ENCODE peak calls at places on chromosome 22, in nine cellular contexts. J is SJSA1; D is CD4-positive, alpha-beta T cell; K is H9; Y is A549; W is adipocyte; O is neural progenitor cell; Q is fibroblast of lung; L is HCT116. I is an unnamed sample.

GRCh38 chr22:21646608-21647590 is 4.8 kb downstream of the SDF2L1 start:
- DNase-seq in K (peak; percentile 77), L (peak; percentile 66), J (peak; percentile 58), O (peak; percentile 89), D (peak; percentile 70), Q (peak; percentile 84), Y (peak; percentile 77), W (peak; percentile 93), I (no peak)

GRCh38 chr22:22074634-22075381 is 92.2 kb upstream of the TOP3B start:
- DNase-seq in K (no peak), O (no peak), W (peak; percentile 15), Y (peak; percentile 55), Q (peak; percentile 6), J (no peak), D (no peak), L (no peak), I (no peak)

GRCh38 chr22:37545703-37546435 is 14.4 kb upstream of the CDC42EP1 start:
- DNase-seq in W (peak; percentile 98), O (peak; percentile 89), D (no peak), L (no peak), K (peak; percentile 94), Q (peak; percentile 94), Y (peak; percentile 87), J (peak; percentile 93), I (peak; percentile 95)

GRCh38 chr22:36899498-36899897 is 13.9 kb upstream of the CSF2RB start:
- DNase-seq in J (no peak), Y (no peak), Q (no peak), W (no peak), L (no peak), O (no peak), K (no peak), D (no peak), I (no peak)

GRCh38 chr22:27244328-27244727 is 557.2 kb downstream of the MN1 start:
- DNase-seq in O (no peak), D (no peak), W (no peak), J (no peak), Y (peak; percentile 56), Q (no peak), K (no peak), L (no peak), I (no peak)

GRCh38 chr22:17087176-17088131 is 2.7 kb downstream of the IL17RA start:
- DNase-seq in O (no peak), D (no peak), W (peak; percentile 48), Q (peak; percentile 81), K (no peak), L (no peak), Y (no peak), J (peak; percentile 66), I (peak; percentile 10)

GRCh38 chr22:27308513-27308912 is 493.0 kb downstream of the MN1 start:
- DNase-seq in Q (no peak), O (no peak), D (no peak), J (no peak), W (no peak), K (no peak), Y (no peak), L (no peak), I (no peak)

GRCh38 chr22:35475545-35475944 is 65.1 kb upstream of the RASD2 start:
- DNase-seq in J (no peak), K (no peak), L (no peak), Y (no peak), D (no peak), Q (no peak), W (no peak), O (no peak), I (no peak)

GRCh38 chr22:40534379-40535188 is 101.9 kb downstream of the MRTFA start:
- DNase-seq in Q (peak; percentile 67), J (peak; percentile 72), W (peak; percentile 68), K (peak; percentile 51), D (no peak), L (no peak), O (no peak), Y (no peak), I (no peak)

GRCh38 chr22:48268771-48269552 is 1506.5 kb downstream of the TBC1D22A start:
- DNase-seq in Q (no peak), J (peak; percentile 41), W (no peak), Y (peak; percentile 39), O (no peak), D (no peak), K (no peak), L (no peak), I (no peak)
- H3K9me3 ChIP-seq in Q (no peaks in the 10 kb centered on the region), J (no peaks in the 10 kb centered on the region), W (no peaks in the 10 kb centered on the region), Y (no peaks in the 10 kb centered on the region), O (no peaks in the 10 kb centered on the region), D (no peaks in the 10 kb centered on the region), K (no peaks in the 10 kb centered on the region), L (no peaks in the 10 kb centered on the region), I (no peaks in the 10 kb centered on the region)

GRCh38 chr22:47228767-47229166 is 466.3 kb downstream of the TBC1D22A start:
- DNase-seq in K (no peak), Y (no peak), W (no peak), J (no peak), O (no peak), L (no peak), D (no peak), Q (no peak), I (no peak)
- H3K9me3 ChIP-seq in K (peaks cover 65% of the 10 kb centered on the region), Y (no peaks in the 10 kb centered on the region), W (peaks cover 12% of the 10 kb centered on the region), J (no peaks in the 10 kb centered on the region), O (peaks cover 20% of the 10 kb centered on the region), L (peaks cover 6% of the 10 kb centered on the region), D (no peaks in the 10 kb centered on the region), Q (no peaks in the 10 kb centered on the region), I (no peaks in the 10 kb centered on the region)

GRCh38 chr22:47591709-47592108 is 829.3 kb downstream of the TBC1D22A start:
- DNase-seq in D (no peak), L (no peak), O (no peak), J (no peak), Y (no peak), W (no peak), K (no peak), Q (no peak), I (no peak)

GRCh38 chr22:47592791-47593190 is 830.3 kb downstream of the TBC1D22A start:
- DNase-seq in D (no peak), L (no peak), Q (no peak), J (no peak), Y (no peak), W (no peak), O (no peak), K (no peak), I (no peak)

GRCh38 chr22:47595122-47595521 is 832.7 kb downstream of the TBC1D22A start:
- DNase-seq in W (no peak), Y (no peak), Q (no peak), K (no peak), J (no peak), D (no peak), O (no peak), L (no peak), I (no peak)

GRCh38 chr22:47593291-47593690 is 830.8 kb downstream of the TBC1D22A start:
- DNase-seq in K (no peak), O (no peak), J (no peak), D (no peak), L (no peak), Q (no peak), W (no peak), Y (no peak), I (no peak)

DNA sequence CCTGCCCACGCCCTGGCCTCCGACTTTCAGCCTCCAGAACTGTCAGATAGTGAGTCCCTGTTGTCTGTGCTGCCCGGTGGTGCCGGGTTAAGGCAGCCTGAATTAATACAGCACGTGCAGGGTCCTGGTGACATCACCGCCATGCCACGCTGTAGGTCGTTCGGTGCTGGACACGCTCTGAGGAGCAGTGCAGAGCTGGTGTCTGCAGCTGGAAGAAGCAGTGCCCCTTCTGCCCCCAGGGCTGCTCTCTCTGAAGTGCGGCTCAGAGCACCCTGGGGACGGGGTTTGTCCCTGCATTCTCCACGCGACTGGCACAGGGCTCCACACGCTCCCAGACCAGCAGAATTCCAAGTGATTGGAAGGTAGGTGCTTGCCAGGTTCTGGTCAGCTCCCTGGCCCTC is 831.5 kb downstream of the TBC1D22A start:
- DNase-seq in W (no peak), Y (no peak), J (no peak), D (no peak), O (no peak), Q (no peak), L (no peak), K (no peak), I (no peak)
- H3K9me3 ChIP-seq in W (no peaks in the 10 kb centered on the region), Y (no peaks in the 10 kb centered on the region), J (no peaks in the 10 kb centered on the region), D (no peaks in the 10 kb centered on the region), O (peaks cover 4% of the 10 kb centered on the region), Q (no peaks in the 10 kb centered on the region), L (no peaks in the 10 kb centered on the region), K (peaks cover 63% of the 10 kb centered on the region), I (no peaks in the 10 kb centered on the region)

GRCh38 chr22:47629273-47629711 is 866.8 kb downstream of the TBC1D22A start:
- DNase-seq in Q (no peak), O (no peak), K (no peak), Y (no peak), L (no peak), J (no peak), W (no peak), D (no peak), I (no peak)
- H3K9me3 ChIP-seq in Q (no peaks in the 10 kb centered on the region), O (no peaks in the 10 kb centered on the region), K (no peaks in the 10 kb centered on the region), Y (no peaks in the 10 kb centered on the region), L (peaks cover 8% of the 10 kb centered on the region), J (no peaks in the 10 kb centered on the region), W (peaks cover 3% of the 10 kb centered on the region), D (no peaks in the 10 kb centered on the region), I (peaks cover 1% of the 10 kb centered on the region)

I was measured in RWPE2.